ENCODE peak calls at places on chromosome 11, in five cellular contexts. X is heart right ventricle, M is upper lobe of right lung, D is left lung, A is pancreas. O is an unnamed sample.

GRCh38 chr11:6616596-6617250 is 2.5 kb downstream of the TPP1 start:
- DNase-seq in X (no peak), M (no peak), D (no peak), A (no peak), O (no peak)

GRCh38 chr11:60633645-60634044 is 65.8 kb upstream of the MS4A8 start:
- DNase-seq in X (no peak), M (no peak), D (no peak), A (no peak), O (no peak)

GRCh38 chr11:6898911-6899310 is 6.6 kb upstream of the OR2D2 start:
- DNase-seq in X (no peak), M (no peak), D (no peak), A (no peak), O (no peak)

GRCh38 chr11:70128435-70128906 is 50.4 kb downstream of the ANO1 start:
- DNase-seq in X (no peak), M (no peak), D (no peak), A (no peak), O (no peak)

GRCh38 chr11:114059278-114059983 is at the start of gene ZBTB16:
- DNase-seq in X (peak; percentile 90), M (peak; percentile 95), D (peak; percentile 91), A (peak; percentile 94), O (peak; percentile 93)

GRCh38 chr11:2320591-2321310 is 18.9 kb downstream of the TSPAN32 start:
- DNase-seq in X (no peak), M (peak; percentile 52), D (no peak), A (no peak), O (no peak)

GRCh38 chr11:109304159-109304558 is 117.8 kb upstream of the C11orf87 start:
- DNase-seq in X (no peak), M (no peak), D (no peak), A (no peak), O (no peak)

GRCh38 chr11:7558046-7558445 is 44.2 kb downstream of the PPFIBP2 start:
- DNase-seq in X (no peak), M (no peak), D (no peak), A (no peak), O (no peak)

GRCh38 chr11:131025020-131025419 is 108.7 kb upstream of the SNX19 start:
- DNase-seq in X (no peak), M (no peak), D (no peak), A (no peak), O (no peak)

DNA sequence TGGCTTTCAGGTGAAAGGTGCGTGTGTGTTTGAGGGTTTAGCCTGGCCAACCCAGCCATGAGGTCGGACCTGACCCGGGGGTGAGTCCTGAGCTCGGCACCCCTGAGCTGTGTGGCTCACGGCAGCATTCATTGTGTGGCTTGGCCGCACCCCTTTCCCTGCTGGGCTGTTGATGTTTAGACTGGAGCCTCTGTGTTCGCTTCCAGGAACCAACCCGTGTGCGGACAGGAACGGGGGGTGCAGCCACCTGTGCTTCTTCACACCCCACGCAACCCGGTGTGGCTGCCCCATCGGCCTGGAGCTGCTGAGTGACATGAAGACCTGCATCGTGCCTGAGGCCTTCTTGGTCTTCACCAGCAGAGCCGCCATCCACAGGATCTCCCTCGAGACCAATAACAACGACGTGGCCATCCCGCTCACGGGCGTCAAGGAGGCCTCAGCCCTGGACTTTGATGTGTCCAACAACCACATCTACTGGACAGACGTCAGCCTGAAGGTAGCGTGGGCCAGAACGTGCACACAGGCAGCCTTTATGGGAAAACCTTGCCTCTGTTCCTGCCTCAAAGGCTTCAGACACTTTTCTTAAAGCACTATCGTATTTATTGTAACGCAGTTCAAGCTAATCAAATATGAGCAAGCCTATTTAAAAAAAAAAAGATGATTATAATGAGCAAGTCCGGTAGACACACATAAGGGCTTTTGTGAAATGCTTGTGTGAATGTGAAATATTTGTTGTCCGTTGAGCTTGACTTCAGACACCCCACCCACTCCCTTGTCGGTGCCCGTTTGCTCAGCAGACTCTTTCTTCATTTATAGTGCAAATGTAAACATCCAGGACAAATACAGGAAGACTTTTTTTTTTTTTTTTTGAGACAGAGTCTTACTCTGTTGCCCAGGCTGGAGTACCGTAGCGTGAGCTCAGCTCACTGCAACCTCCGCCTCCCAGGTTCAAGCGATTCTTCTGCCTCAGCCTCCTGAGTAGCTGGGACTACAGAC is 53.9 kb upstream of the PPP6R3 start:
- DNase-seq in X (no peak), M (no peak), D (peak; percentile 51), A (no peak), O (no peak)
- H3K36me3 ChIP-seq in X (peaks cover 93% of the 10 kb centered on the region), M (peaks cover 49% of the 10 kb centered on the region), D (no peaks in the 10 kb centered on the region), A (peaks cover 57% of the 10 kb centered on the region), O (peaks cover 77% of the 10 kb centered on the region)

DNA sequence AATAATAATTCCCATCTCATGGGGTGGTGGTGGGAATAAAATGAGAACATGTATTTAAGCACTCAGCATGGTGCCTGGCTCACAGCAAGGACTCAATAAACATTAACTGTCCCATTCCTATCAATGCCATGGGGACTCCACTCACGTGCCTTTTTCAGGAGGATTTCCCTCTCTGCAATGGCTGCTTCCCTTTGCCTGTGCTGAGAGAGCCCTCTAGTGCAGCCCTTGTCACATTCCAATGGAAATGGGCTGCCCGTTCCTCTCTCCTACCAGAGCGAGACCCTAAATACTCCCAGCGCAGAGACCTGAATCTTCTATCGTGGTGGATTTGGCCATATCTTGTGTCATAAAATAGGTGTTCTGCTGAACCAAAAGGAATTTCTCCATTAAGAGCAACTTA is 621.5 kb upstream of the B3GAT1 start:
- DNase-seq in X (no peak), M (no peak), D (no peak), A (no peak), O (no peak)
- TF ChIP-seq CTCF in X (peak; percentile 36), M (peak; percentile 30), D (no peak), A (no peak), O (peak; percentile 58)

GRCh38 chr11:20406484-20406883 is 19.0 kb downstream of the PRMT3 start:
- DNase-seq in X (no peak), M (no peak), D (no peak), A (no peak), O (no peak)

GRCh38 chr11:20403059-20403458 is 15.5 kb downstream of the PRMT3 start:
- DNase-seq in X (no peak), M (no peak), D (no peak), A (no peak), O (no peak)

GRCh38 chr11:20407344-20407743 is 19.8 kb downstream of the PRMT3 start:
- DNase-seq in X (no peak), M (no peak), D (no peak), A (no peak), O (no peak)
- H3K36me3 ChIP-seq in X (peaks cover 98% of the 10 kb centered on the region), M (peaks cover 45% of the 10 kb centered on the region), D (no peaks in the 10 kb centered on the region), A (peaks cover 30% of the 10 kb centered on the region), O (peaks cover 63% of the 10 kb centered on the region)

GRCh38 chr11:75341583-75341982 is 9.9 kb downstream of the ARRB1 start:
- DNase-seq in X (no peak), M (no peak), D (no peak), A (no peak), O (no peak)

GRCh38 chr11:75338516-75339218 is 12.8 kb downstream of the ARRB1 start:
- DNase-seq in X (no peak), M (no peak), D (no peak), A (peak; percentile 20), O (no peak)

GRCh38 chr11:75342231-75342918 is 9.1 kb downstream of the ARRB1 start:
- DNase-seq in X (no peak), M (no peak), D (no peak), A (no peak), O (no peak)

GRCh38 chr11:75337195-75337654 is 14.2 kb downstream of the ARRB1 start:
- DNase-seq in X (no peak), M (no peak), D (peak; percentile 71), A (no peak), O (no peak)

GRCh38 chr11:75339685-75340409 is 11.6 kb downstream of the ARRB1 start:
- DNase-seq in X (peak; percentile 44), M (no peak), D (no peak), A (peak; percentile 30), O (peak; percentile 54)
- TF ChIP-seq CTCF in X (peak; percentile 4), M (no peak), D (no peak), A (no peak), O (peak; percentile 24)

DNA sequence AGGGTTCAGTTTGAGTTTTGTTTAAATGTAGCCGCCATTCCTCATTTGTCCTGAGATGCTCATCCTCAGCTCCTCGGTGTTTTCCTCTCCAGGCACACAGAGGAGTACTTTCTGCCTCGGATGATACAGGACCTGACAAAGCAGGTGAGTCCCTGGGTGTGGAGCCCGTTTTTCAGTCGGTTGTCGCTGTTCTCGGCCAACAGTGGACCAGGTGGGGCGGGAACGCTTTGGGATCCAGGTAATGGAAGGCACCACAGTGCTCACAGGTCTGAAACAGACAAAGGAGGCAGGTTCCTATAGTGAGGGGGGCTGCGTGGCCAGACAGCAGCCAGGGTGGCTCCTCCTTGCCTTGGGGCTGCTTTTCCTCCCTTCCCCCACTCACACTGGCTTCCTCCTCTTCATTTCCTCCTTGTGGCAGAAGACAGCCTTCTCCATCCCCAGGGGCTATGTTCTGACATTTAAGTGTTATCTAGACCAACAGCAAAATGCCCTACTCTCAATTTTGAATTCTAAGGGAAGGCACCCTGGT is 19.4 kb downstream of the NADSYN1 start:
- DNase-seq in X (no peak), M (no peak), D (no peak), A (no peak), O (no peak)
- H3K36me3 ChIP-seq in X (peaks cover 74% of the 10 kb centered on the region), M (peaks cover 64% of the 10 kb centered on the region), D (no peaks in the 10 kb centered on the region), A (peaks cover 35% of the 10 kb centered on the region), O (peaks cover 68% of the 10 kb centered on the region)

GRCh38 chr11:118640332-118641154 is 33.1 kb downstream of the PHLDB1 start:
- DNase-seq in X (no peak), M (no peak), D (no peak), A (no peak), O (no peak)
- TF ChIP-seq CTCF in X (no peak), M (no peak), D (no peak), A (no peak), O (no peak)

O was measured in left ventricle myocardium inferior.